ENCODE peak calls at places on chromosomes 16 and 17, in seven cellular contexts. One of them, this sample, is unnamed.

GRCh38 chr16:30780021-30780420 is 7.0 kb downstream of the ZNF629 start:
- DNase-seq in activated CD4-positive, alpha-beta memory T cell treated with anti-CD3 and anti-CD28 coated beads, Interleukin-2, amount 10 ng/mL, durations not matched to agents 7 days and 5 days: no peak
- DNase-seq in ELF-1: no peak
- DNase-seq in ELR: no peak
- DNase-seq in ureter: no peak
- DNase-seq in T-helper 1 cell: no peak
- DNase-seq in AG09309: no peak
- DNase-seq in this sample: no peak

GRCh38 chr17:75412455-75413317 is 7.2 kb upstream of the GRB2 start:
- DNase-seq in activated CD4-positive, alpha-beta memory T cell treated with anti-CD3 and anti-CD28 coated beads, Interleukin-2, amount 10 ng/mL, durations not matched to agents 7 days and 5 days: peak
- DNase-seq in ELF-1: peak
- DNase-seq in ELR: peak
- DNase-seq in ureter: peak
- DNase-seq in T-helper 1 cell: peak
- DNase-seq in AG09309: no peak
- DNase-seq in this sample: peak

GRCh38 chr17:28953444-28954118 is 2.3 kb upstream of the PHF12 start:
- DNase-seq in activated CD4-positive, alpha-beta memory T cell treated with anti-CD3 and anti-CD28 coated beads, Interleukin-2, amount 10 ng/mL, durations not matched to agents 7 days and 5 days: peak
- DNase-seq in ELF-1: peak
- DNase-seq in ELR: peak
- DNase-seq in ureter: peak
- DNase-seq in T-helper 1 cell: no peak
- DNase-seq in AG09309: no peak
- DNase-seq in this sample: no peak

GRCh38 chr16:78503501-78504110 is 404.2 kb downstream of the WWOX start:
- DNase-seq in activated CD4-positive, alpha-beta memory T cell treated with anti-CD3 and anti-CD28 coated beads, Interleukin-2, amount 10 ng/mL, durations not matched to agents 7 days and 5 days: peak
- DNase-seq in ELF-1: no peak
- DNase-seq in ELR: peak
- DNase-seq in ureter: peak
- DNase-seq in T-helper 1 cell: no peak
- DNase-seq in AG09309: no peak
- DNase-seq in this sample: peak

GRCh38 chr16:73996624-73997339 is 299.8 kb upstream of the PSMD7 start:
- DNase-seq in activated CD4-positive, alpha-beta memory T cell treated with anti-CD3 and anti-CD28 coated beads, Interleukin-2, amount 10 ng/mL, durations not matched to agents 7 days and 5 days: no peak
- DNase-seq in ELF-1: no peak
- DNase-seq in ELR: no peak
- DNase-seq in ureter: peak
- DNase-seq in T-helper 1 cell: no peak
- DNase-seq in AG09309: no peak
- DNase-seq in this sample: no peak

GRCh38 chr17:8867361-8867981 is at the start of gene PIK3R6:
- DNase-seq in activated CD4-positive, alpha-beta memory T cell treated with anti-CD3 and anti-CD28 coated beads, Interleukin-2, amount 10 ng/mL, durations not matched to agents 7 days and 5 days: peak
- DNase-seq in ELF-1: no peak
- DNase-seq in ELR: no peak
- DNase-seq in ureter: no peak
- DNase-seq in T-helper 1 cell: no peak
- DNase-seq in AG09309: no peak
- DNase-seq in this sample: no peak

GRCh38 chr17:72558971-72559476 is 438.2 kb downstream of the SOX9 start:
- DNase-seq in activated CD4-positive, alpha-beta memory T cell treated with anti-CD3 and anti-CD28 coated beads, Interleukin-2, amount 10 ng/mL, durations not matched to agents 7 days and 5 days: no peak
- DNase-seq in ELF-1: no peak
- DNase-seq in ELR: no peak
- DNase-seq in ureter: no peak
- DNase-seq in T-helper 1 cell: no peak
- DNase-seq in AG09309: no peak
- DNase-seq in this sample: no peak

GRCh38 chr16:24009955-24010354 is 174.2 kb downstream of the PRKCB start:
- DNase-seq in activated CD4-positive, alpha-beta memory T cell treated with anti-CD3 and anti-CD28 coated beads, Interleukin-2, amount 10 ng/mL, durations not matched to agents 7 days and 5 days: no peak
- DNase-seq in ELF-1: no peak
- DNase-seq in ELR: no peak
- DNase-seq in ureter: no peak
- DNase-seq in T-helper 1 cell: no peak
- DNase-seq in AG09309: no peak
- DNase-seq in this sample: no peak

GRCh38 chr16:71933913-71934696 is 38.8 kb downstream of the IST1 start:
- DNase-seq in activated CD4-positive, alpha-beta memory T cell treated with anti-CD3 and anti-CD28 coated beads, Interleukin-2, amount 10 ng/mL, durations not matched to agents 7 days and 5 days: no peak
- DNase-seq in ELF-1: peak
- DNase-seq in ELR: peak
- DNase-seq in ureter: no peak
- DNase-seq in T-helper 1 cell: no peak
- DNase-seq in AG09309: no peak
- DNase-seq in this sample: no peak

GRCh38 chr17:41779954-41780353 is 6.6 kb downstream of the JUP start:
- DNase-seq in activated CD4-positive, alpha-beta memory T cell treated with anti-CD3 and anti-CD28 coated beads, Interleukin-2, amount 10 ng/mL, durations not matched to agents 7 days and 5 days: no peak
- DNase-seq in ELF-1: no peak
- DNase-seq in ELR: no peak
- DNase-seq in ureter: no peak
- DNase-seq in T-helper 1 cell: no peak
- DNase-seq in AG09309: no peak
- DNase-seq in this sample: no peak

GRCh38 chr16:2085669-2086068 is 37.9 kb downstream of the TSC2 start:
- DNase-seq in activated CD4-positive, alpha-beta memory T cell treated with anti-CD3 and anti-CD28 coated beads, Interleukin-2, amount 10 ng/mL, durations not matched to agents 7 days and 5 days: no peak
- DNase-seq in ELF-1: no peak
- DNase-seq in ELR: no peak
- DNase-seq in ureter: no peak
- DNase-seq in T-helper 1 cell: no peak
- DNase-seq in AG09309: no peak
- DNase-seq in this sample: no peak

GRCh38 chr17:77666881-77667395 is 291.6 kb upstream of the TNRC6C start:
- DNase-seq in activated CD4-positive, alpha-beta memory T cell treated with anti-CD3 and anti-CD28 coated beads, Interleukin-2, amount 10 ng/mL, durations not matched to agents 7 days and 5 days: peak
- DNase-seq in ELF-1: no peak
- DNase-seq in ELR: no peak
- DNase-seq in ureter: no peak
- DNase-seq in T-helper 1 cell: peak
- DNase-seq in AG09309: no peak
- DNase-seq in this sample: peak

GRCh38 chr16:50371936-50372595 is 3.3 kb upstream of the BRD7 start:
- DNase-seq in activated CD4-positive, alpha-beta memory T cell treated with anti-CD3 and anti-CD28 coated beads, Interleukin-2, amount 10 ng/mL, durations not matched to agents 7 days and 5 days: no peak
- DNase-seq in ELF-1: peak
- DNase-seq in ELR: peak
- DNase-seq in ureter: no peak
- DNase-seq in T-helper 1 cell: no peak
- DNase-seq in AG09309: no peak
- DNase-seq in this sample: no peak

GRCh38 chr17:21211825-21212479 is 2.0 kb downstream of the TMEM11 start:
- DNase-seq in activated CD4-positive, alpha-beta memory T cell treated with anti-CD3 and anti-CD28 coated beads, Interleukin-2, amount 10 ng/mL, durations not matched to agents 7 days and 5 days: no peak
- DNase-seq in ELF-1: no peak
- DNase-seq in ELR: no peak
- DNase-seq in ureter: no peak
- DNase-seq in T-helper 1 cell: no peak
- DNase-seq in AG09309: no peak
- DNase-seq in this sample: no peak

GRCh38 chr16:81624718-81625543 is 154.2 kb upstream of the PLCG2 start:
- DNase-seq in activated CD4-positive, alpha-beta memory T cell treated with anti-CD3 and anti-CD28 coated beads, Interleukin-2, amount 10 ng/mL, durations not matched to agents 7 days and 5 days: no peak
- DNase-seq in ELF-1: no peak
- DNase-seq in ELR: no peak
- DNase-seq in ureter: no peak
- DNase-seq in T-helper 1 cell: no peak
- DNase-seq in AG09309: no peak
- DNase-seq in this sample: no peak

GRCh38 chr17:19456016-19456927 is 45.2 kb downstream of the RNF112 start:
- DNase-seq in activated CD4-positive, alpha-beta memory T cell treated with anti-CD3 and anti-CD28 coated beads, Interleukin-2, amount 10 ng/mL, durations not matched to agents 7 days and 5 days: no peak
- DNase-seq in ELF-1: no peak
- DNase-seq in ELR: no peak
- DNase-seq in ureter: peak
- DNase-seq in T-helper 1 cell: no peak
- DNase-seq in AG09309: no peak
- DNase-seq in this sample: no peak

GRCh38 chr17:41962768-41963434 is 3.7 kb upstream of the CNP start:
- DNase-seq in activated CD4-positive, alpha-beta memory T cell treated with anti-CD3 and anti-CD28 coated beads, Interleukin-2, amount 10 ng/mL, durations not matched to agents 7 days and 5 days: peak
- DNase-seq in ELF-1: peak
- DNase-seq in ELR: peak
- DNase-seq in ureter: peak
- DNase-seq in T-helper 1 cell: peak
- DNase-seq in AG09309: no peak
- DNase-seq in this sample: peak

GRCh38 chr16:35714665-35715064 is 2255.3 kb downstream of the TP53TG3F start:
- DNase-seq in activated CD4-positive, alpha-beta memory T cell treated with anti-CD3 and anti-CD28 coated beads, Interleukin-2, amount 10 ng/mL, durations not matched to agents 7 days and 5 days: no peak
- DNase-seq in ELF-1: no peak
- DNase-seq in ELR: no peak
- DNase-seq in ureter: no peak
- DNase-seq in T-helper 1 cell: no peak
- DNase-seq in AG09309: no peak
- DNase-seq in this sample: no peak

GRCh38 chr17:4998666-4999428 is 1.1 kb downstream of the KIF1C start:
- DNase-seq in activated CD4-positive, alpha-beta memory T cell treated with anti-CD3 and anti-CD28 coated beads, Interleukin-2, amount 10 ng/mL, durations not matched to agents 7 days and 5 days: no peak
- DNase-seq in ELF-1: peak
- DNase-seq in ELR: peak
- DNase-seq in ureter: peak
- DNase-seq in T-helper 1 cell: no peak
- DNase-seq in AG09309: no peak
- DNase-seq in this sample: no peak

GRCh38 chr16:70576431-70577255 is 53.0 kb downstream of the SF3B3 start:
- DNase-seq in activated CD4-positive, alpha-beta memory T cell treated with anti-CD3 and anti-CD28 coated beads, Interleukin-2, amount 10 ng/mL, durations not matched to agents 7 days and 5 days: no peak
- DNase-seq in ELF-1: no peak
- DNase-seq in ELR: peak
- DNase-seq in ureter: no peak
- DNase-seq in T-helper 1 cell: no peak
- DNase-seq in AG09309: peak
- DNase-seq in this sample: no peak

GRCh38 chr17:68616334-68616733 is 15.2 kb upstream of the FAM20A start:
- DNase-seq in activated CD4-positive, alpha-beta memory T cell treated with anti-CD3 and anti-CD28 coated beads, Interleukin-2, amount 10 ng/mL, durations not matched to agents 7 days and 5 days: no peak
- DNase-seq in ELF-1: no peak
- DNase-seq in ELR: no peak
- DNase-seq in ureter: no peak
- DNase-seq in T-helper 1 cell: no peak
- DNase-seq in AG09309: no peak
- DNase-seq in this sample: no peak

GRCh38 chr17:73261617-73261951 is at the start of gene CPSF4L:
- DNase-seq in activated CD4-positive, alpha-beta memory T cell treated with anti-CD3 and anti-CD28 coated beads, Interleukin-2, amount 10 ng/mL, durations not matched to agents 7 days and 5 days: no peak
- DNase-seq in ELF-1: peak
- DNase-seq in ELR: no peak
- DNase-seq in ureter: no peak
- DNase-seq in T-helper 1 cell: no peak
- DNase-seq in AG09309: no peak
- DNase-seq in this sample: no peak

GRCh38 chr16:8730335-8730915 is 56.0 kb downstream of the ABAT start:
- DNase-seq in activated CD4-positive, alpha-beta memory T cell treated with anti-CD3 and anti-CD28 coated beads, Interleukin-2, amount 10 ng/mL, durations not matched to agents 7 days and 5 days: no peak
- DNase-seq in ELF-1: no peak
- DNase-seq in ELR: no peak
- DNase-seq in ureter: peak
- DNase-seq in T-helper 1 cell: no peak
- DNase-seq in AG09309: no peak
- DNase-seq in this sample: no peak

GRCh38 chr16:57277586-57277985 is 6.9 kb downstream of the PLLP start:
- DNase-seq in activated CD4-positive, alpha-beta memory T cell treated with anti-CD3 and anti-CD28 coated beads, Interleukin-2, amount 10 ng/mL, durations not matched to agents 7 days and 5 days: peak
- DNase-seq in ELF-1: no peak
- DNase-seq in ELR: peak
- DNase-seq in ureter: no peak
- DNase-seq in T-helper 1 cell: no peak
- DNase-seq in AG09309: no peak
- DNase-seq in this sample: peak

GRCh38 chr16:21277927-21278706 is at the start of gene CRYM:
- DNase-seq in activated CD4-positive, alpha-beta memory T cell treated with anti-CD3 and anti-CD28 coated beads, Interleukin-2, amount 10 ng/mL, durations not matched to agents 7 days and 5 days: peak
- DNase-seq in ELF-1: peak
- DNase-seq in ELR: peak
- DNase-seq in ureter: peak
- DNase-seq in T-helper 1 cell: no peak
- DNase-seq in AG09309: no peak
- DNase-seq in this sample: peak

GRCh38 chr17:57555636-57556175 is 189.4 kb downstream of the CCDC182 start:
- DNase-seq in activated CD4-positive, alpha-beta memory T cell treated with anti-CD3 and anti-CD28 coated beads, Interleukin-2, amount 10 ng/mL, durations not matched to agents 7 days and 5 days: no peak
- DNase-seq in ELF-1: no peak
- DNase-seq in ELR: peak
- DNase-seq in ureter: no peak
- DNase-seq in T-helper 1 cell: no peak
- DNase-seq in AG09309: no peak
- DNase-seq in this sample: no peak

GRCh38 chr17:33261911-33262665 is 31.0 kb downstream of the ASIC2 start:
- DNase-seq in activated CD4-positive, alpha-beta memory T cell treated with anti-CD3 and anti-CD28 coated beads, Interleukin-2, amount 10 ng/mL, durations not matched to agents 7 days and 5 days: no peak
- DNase-seq in ELF-1: no peak
- DNase-seq in ELR: no peak
- DNase-seq in ureter: no peak
- DNase-seq in T-helper 1 cell: no peak
- DNase-seq in AG09309: no peak
- DNase-seq in this sample: no peak

GRCh38 chr17:77404812-77405581 is 264.2 kb downstream of the SEC14L1 start:
- DNase-seq in activated CD4-positive, alpha-beta memory T cell treated with anti-CD3 and anti-CD28 coated beads, Interleukin-2, amount 10 ng/mL, durations not matched to agents 7 days and 5 days: peak
- DNase-seq in ELF-1: no peak
- DNase-seq in ELR: peak
- DNase-seq in ureter: no peak
- DNase-seq in T-helper 1 cell: peak
- DNase-seq in AG09309: no peak
- DNase-seq in this sample: peak

GRCh38 chr17:41464173-41464572 is 3.0 kb downstream of the KRT32 start:
- DNase-seq in activated CD4-positive, alpha-beta memory T cell treated with anti-CD3 and anti-CD28 coated beads, Interleukin-2, amount 10 ng/mL, durations not matched to agents 7 days and 5 days: no peak
- DNase-seq in ELF-1: no peak
- DNase-seq in ELR: no peak
- DNase-seq in ureter: no peak
- DNase-seq in T-helper 1 cell: no peak
- DNase-seq in AG09309: no peak
- DNase-seq in this sample: no peak

This sample was measured in CD8-positive, alpha-beta T cell.